ENCODE peak calls at places on chromosomes 12 and 14, in seven cellular contexts. One of them, this sample, is unnamed.

GRCh38 chr12:93741741-93742085 is 64.5 kb downstream of the CRADD start:
- DNase-seq in PC-3: peak; percentile 45
- DNase-seq in endodermal cell: no peak
- DNase-seq in aorta: no peak
- DNase-seq in left ventricle myocardium inferior: no peak
- DNase-seq in tibial artery: no peak
- DNase-seq in heart right ventricle: no peak
- DNase-seq in this sample: no peak

GRCh38 chr14:78982551-78982950 is 812.4 kb downstream of the NRXN3 start:
- DNase-seq in PC-3: no peak
- DNase-seq in heart right ventricle: no peak
- DNase-seq in endodermal cell: no peak
- DNase-seq in tibial artery: no peak
- DNase-seq in aorta: no peak
- DNase-seq in left ventricle myocardium inferior: no peak
- DNase-seq in this sample: no peak

GRCh38 chr12:42332301-42332894 is 6.4 kb downstream of the PPHLN1 start:
- DNase-seq in tibial artery: no peak
- DNase-seq in heart right ventricle: peak; percentile 42
- DNase-seq in left ventricle myocardium inferior: no peak
- DNase-seq in endodermal cell: no peak
- DNase-seq in aorta: no peak
- DNase-seq in PC-3: peak; percentile 67
- DNase-seq in this sample: peak; percentile 35

GRCh38 chr12:81329088-81329487 is 251.2 kb downstream of the ACSS3 start:
- DNase-seq in heart right ventricle: no peak
- DNase-seq in endodermal cell: peak; percentile 84
- DNase-seq in aorta: no peak
- DNase-seq in tibial artery: no peak
- DNase-seq in PC-3: peak; percentile 7
- DNase-seq in left ventricle myocardium inferior: no peak
- DNase-seq in this sample: no peak

GRCh38 chr12:7092229-7092985 is at the start of gene C1R:
- DNase-seq in PC-3: peak; percentile 63
- DNase-seq in heart right ventricle: peak; percentile 77
- DNase-seq in aorta: peak; percentile 89
- DNase-seq in endodermal cell: peak; percentile 92
- DNase-seq in tibial artery: peak; percentile 92
- DNase-seq in left ventricle myocardium inferior: peak; percentile 71
- DNase-seq in this sample: peak; percentile 44

GRCh38 chr12:11727133-11727664 is 77.7 kb downstream of the ETV6 start:
- DNase-seq in left ventricle myocardium inferior: no peak
- DNase-seq in tibial artery: no peak
- DNase-seq in aorta: no peak
- DNase-seq in heart right ventricle: no peak
- DNase-seq in endodermal cell: no peak
- DNase-seq in PC-3: no peak
- DNase-seq in this sample: no peak

GRCh38 chr12:101935769-101936741 is 58.7 kb downstream of the DRAM1 start:
- DNase-seq in endodermal cell: peak; percentile 73
- DNase-seq in left ventricle myocardium inferior: peak; percentile 65
- DNase-seq in heart right ventricle: peak; percentile 66
- DNase-seq in aorta: peak; percentile 56
- DNase-seq in PC-3: peak; percentile 37
- DNase-seq in tibial artery: peak; percentile 78
- DNase-seq in this sample: no peak

GRCh38 chr12:55684761-55685370 is 22.8 kb downstream of the ITGA7 start:
- DNase-seq in PC-3: no peak
- DNase-seq in heart right ventricle: no peak
- DNase-seq in left ventricle myocardium inferior: no peak
- DNase-seq in aorta: no peak
- DNase-seq in endodermal cell: no peak
- DNase-seq in tibial artery: peak; percentile 51
- DNase-seq in this sample: no peak

GRCh38 chr12:113081785-113082296 is 25.3 kb downstream of the DTX1 start:
- DNase-seq in PC-3: no peak
- DNase-seq in tibial artery: no peak
- DNase-seq in aorta: no peak
- DNase-seq in endodermal cell: no peak
- DNase-seq in left ventricle myocardium inferior: no peak
- DNase-seq in heart right ventricle: no peak
- DNase-seq in this sample: no peak

GRCh38 chr14:51321036-51321435 is 81.0 kb downstream of the TMX1 start:
- DNase-seq in tibial artery: no peak
- DNase-seq in aorta: no peak
- DNase-seq in heart right ventricle: no peak
- DNase-seq in PC-3: no peak
- DNase-seq in left ventricle myocardium inferior: no peak
- DNase-seq in endodermal cell: no peak
- DNase-seq in this sample: no peak

GRCh38 chr12:153080-153746 is 60.7 kb downstream of the SLC6A12 start:
- DNase-seq in endodermal cell: peak; percentile 98
- DNase-seq in PC-3: peak; percentile 63
- DNase-seq in heart right ventricle: peak; percentile 56
- DNase-seq in tibial artery: no peak
- DNase-seq in aorta: peak; percentile 77
- DNase-seq in left ventricle myocardium inferior: peak; percentile 59
- DNase-seq in this sample: peak; percentile 59

GRCh38 chr14:100339757-100340453 is 16.8 kb downstream of the SLC25A47 start:
- DNase-seq in endodermal cell: no peak
- DNase-seq in left ventricle myocardium inferior: no peak
- DNase-seq in tibial artery: peak; percentile 41
- DNase-seq in heart right ventricle: no peak
- DNase-seq in PC-3: no peak
- DNase-seq in aorta: no peak
- DNase-seq in this sample: no peak

GRCh38 chr14:103517626-103518415 is 4.8 kb downstream of the CKB start:
- DNase-seq in endodermal cell: no peak
- DNase-seq in tibial artery: no peak
- DNase-seq in left ventricle myocardium inferior: no peak
- DNase-seq in PC-3: no peak
- DNase-seq in aorta: peak; percentile 64
- DNase-seq in heart right ventricle: no peak
- DNase-seq in this sample: no peak

GRCh38 chr14:50944647-50945413 is 547 bp upstream of the PYGL start:
- DNase-seq in left ventricle myocardium inferior: peak; percentile 52
- DNase-seq in endodermal cell: no peak
- DNase-seq in tibial artery: peak; percentile 79
- DNase-seq in aorta: no peak
- DNase-seq in heart right ventricle: peak; percentile 17
- DNase-seq in PC-3: peak; percentile 84
- DNase-seq in this sample: no peak

GRCh38 chr12:29844667-29845066 is 60.9 kb upstream of the TMTC1 start:
- DNase-seq in tibial artery: no peak
- DNase-seq in PC-3: no peak
- DNase-seq in aorta: no peak
- DNase-seq in heart right ventricle: no peak
- DNase-seq in left ventricle myocardium inferior: no peak
- DNase-seq in endodermal cell: no peak
- DNase-seq in this sample: no peak

GRCh38 chr12:12788131-12788530 is 2.7 kb downstream of the APOLD1 start:
- DNase-seq in aorta: no peak
- DNase-seq in PC-3: no peak
- DNase-seq in left ventricle myocardium inferior: no peak
- DNase-seq in tibial artery: no peak
- DNase-seq in heart right ventricle: no peak
- DNase-seq in endodermal cell: no peak
- DNase-seq in this sample: no peak

GRCh38 chr14:70642313-70643235 is 858 bp downstream of the TTC9 start:
- DNase-seq in tibial artery: no peak
- DNase-seq in left ventricle myocardium inferior: no peak
- DNase-seq in heart right ventricle: no peak
- DNase-seq in PC-3: no peak
- DNase-seq in endodermal cell: peak; percentile 71
- DNase-seq in aorta: peak; percentile 47
- DNase-seq in this sample: no peak

GRCh38 chr12:64890873-64891468 is 66.5 kb downstream of the TBC1D30 start:
- DNase-seq in PC-3: peak; percentile 88
- DNase-seq in left ventricle myocardium inferior: no peak
- DNase-seq in tibial artery: no peak
- DNase-seq in endodermal cell: no peak
- DNase-seq in aorta: no peak
- DNase-seq in heart right ventricle: no peak
- DNase-seq in this sample: peak; percentile 21

GRCh38 chr12:125092108-125092871 is 27.1 kb downstream of the AACS start:
- DNase-seq in PC-3: no peak
- DNase-seq in endodermal cell: no peak
- DNase-seq in tibial artery: no peak
- DNase-seq in aorta: no peak
- DNase-seq in heart right ventricle: no peak
- DNase-seq in left ventricle myocardium inferior: peak; percentile 34
- DNase-seq in this sample: no peak

GRCh38 chr14:96409701-96410100 is 17.8 kb downstream of the AK7 start:
- DNase-seq in aorta: no peak
- DNase-seq in endodermal cell: no peak
- DNase-seq in tibial artery: no peak
- DNase-seq in PC-3: peak; percentile 73
- DNase-seq in left ventricle myocardium inferior: no peak
- DNase-seq in heart right ventricle: no peak
- DNase-seq in this sample: no peak

GRCh38 chr12:75389061-75389460 is 1.8 kb upstream of the GLIPR1L2 start:
- DNase-seq in aorta: no peak
- DNase-seq in tibial artery: no peak
- DNase-seq in heart right ventricle: no peak
- DNase-seq in left ventricle myocardium inferior: no peak
- DNase-seq in PC-3: peak; percentile 72
- DNase-seq in endodermal cell: no peak
- DNase-seq in this sample: no peak

GRCh38 chr12:2300168-2300567 is 247.4 kb downstream of the CACNA1C start:
- DNase-seq in PC-3: no peak
- DNase-seq in left ventricle myocardium inferior: no peak
- DNase-seq in heart right ventricle: no peak
- DNase-seq in aorta: no peak
- DNase-seq in endodermal cell: peak; percentile 5
- DNase-seq in tibial artery: no peak
- DNase-seq in this sample: no peak

DNA sequence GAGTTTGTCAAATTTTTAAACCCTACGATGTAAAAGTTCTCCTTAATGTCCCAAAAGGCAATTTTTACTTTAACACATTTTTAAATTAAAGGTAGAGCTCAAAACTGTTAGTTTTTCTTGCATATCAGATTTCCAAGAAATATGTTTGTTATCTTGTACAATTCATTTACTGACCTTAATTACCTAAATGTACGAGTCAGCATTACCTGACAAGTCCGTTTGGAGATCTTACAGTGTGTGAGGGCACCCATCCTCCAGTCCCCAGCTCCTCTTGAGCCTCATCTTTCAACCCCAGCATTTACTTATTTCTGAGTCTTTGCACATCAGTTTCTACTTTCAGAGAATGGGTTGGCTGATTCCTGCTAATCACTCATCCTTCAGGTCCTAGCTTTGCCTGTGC is 23.7 kb downstream of the PPM1H start:
- DNase-seq in PC-3: no peak
- DNase-seq in aorta: no peak
- DNase-seq in left ventricle myocardium inferior: no peak
- DNase-seq in tibial artery: no peak
- DNase-seq in endodermal cell: no peak
- DNase-seq in heart right ventricle: no peak
- DNase-seq in this sample: no peak
- H3K27me3 ChIP-seq in PC-3: no peaks in the 10 kb centered on the region
- H3K27me3 ChIP-seq in aorta: no peaks in the 10 kb centered on the region
- H3K27me3 ChIP-seq in left ventricle myocardium inferior: no peaks in the 10 kb centered on the region
- H3K27me3 ChIP-seq in tibial artery: no peaks in the 10 kb centered on the region
- H3K27me3 ChIP-seq in endodermal cell: peaks cover 46% of the 10 kb centered on the region
- H3K27me3 ChIP-seq in heart right ventricle: no peaks in the 10 kb centered on the region
- H3K27me3 ChIP-seq in this sample: no peaks in the 10 kb centered on the region

DNA sequence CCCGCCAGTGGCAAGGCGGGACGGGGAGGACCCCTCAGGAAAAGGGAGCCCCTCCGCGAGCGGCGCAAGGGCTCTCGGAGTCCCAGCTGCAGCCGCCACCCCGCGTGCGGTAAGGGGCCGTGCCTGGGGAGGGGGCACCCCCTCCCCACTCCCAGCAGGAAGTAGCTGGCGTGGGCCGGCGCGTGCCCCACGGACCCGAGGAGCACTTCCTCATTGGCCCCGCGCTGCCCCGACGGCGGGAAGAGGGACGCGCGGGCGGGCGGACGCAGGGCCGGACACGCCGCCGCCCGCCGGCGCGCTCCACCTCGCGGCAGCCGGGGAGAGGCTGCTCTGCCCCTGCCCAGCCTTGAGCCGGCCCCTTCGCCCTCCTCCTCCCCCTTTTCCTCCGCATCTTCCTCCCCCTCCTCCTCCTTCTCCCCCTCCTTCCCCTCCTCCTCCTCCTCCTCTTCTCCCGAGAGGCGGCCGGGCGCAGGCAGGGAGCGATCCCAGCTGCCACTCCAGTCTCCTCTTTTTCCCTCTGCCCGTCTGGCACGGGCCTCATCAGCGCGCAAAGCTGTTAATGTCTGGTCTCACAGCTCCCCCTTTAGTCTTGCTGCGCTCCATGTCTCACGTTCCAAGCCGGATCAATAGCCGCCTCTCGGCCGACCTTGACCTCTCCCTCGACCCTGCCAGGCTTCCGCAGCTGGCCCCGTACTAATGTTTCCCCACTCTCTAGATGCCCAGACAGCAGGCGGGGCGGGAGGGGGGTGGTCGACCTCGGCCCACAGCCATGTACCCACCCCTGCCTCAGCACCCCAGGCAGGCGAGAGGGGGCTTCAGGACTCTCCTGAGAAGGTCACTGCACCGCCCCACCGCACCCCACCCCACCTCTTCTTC is 2.6 kb upstream of the BCL11B start:
- DNase-seq in endodermal cell: peak; percentile 98
- DNase-seq in tibial artery: peak; percentile 72
- DNase-seq in aorta: no peak
- DNase-seq in PC-3: peak; percentile 55
- DNase-seq in heart right ventricle: peak; percentile 34
- DNase-seq in left ventricle myocardium inferior: peak; percentile 23
- DNase-seq in this sample: peak; percentile 55
- H3K27me3 ChIP-seq in endodermal cell: no peaks in the 10 kb centered on the region
- H3K27me3 ChIP-seq in tibial artery: peaks cover 63% of the 10 kb centered on the region
- H3K27me3 ChIP-seq in aorta: peaks cover 6% of the 10 kb centered on the region
- H3K27me3 ChIP-seq in PC-3: peaks cover 89% of the 10 kb centered on the region
- H3K27me3 ChIP-seq in heart right ventricle: peaks cover 70% of the 10 kb centered on the region
- H3K27me3 ChIP-seq in left ventricle myocardium inferior: peaks cover 100% of the 10 kb centered on the region
- H3K27me3 ChIP-seq in this sample: peaks cover 70% of the 10 kb centered on the region

DNA sequence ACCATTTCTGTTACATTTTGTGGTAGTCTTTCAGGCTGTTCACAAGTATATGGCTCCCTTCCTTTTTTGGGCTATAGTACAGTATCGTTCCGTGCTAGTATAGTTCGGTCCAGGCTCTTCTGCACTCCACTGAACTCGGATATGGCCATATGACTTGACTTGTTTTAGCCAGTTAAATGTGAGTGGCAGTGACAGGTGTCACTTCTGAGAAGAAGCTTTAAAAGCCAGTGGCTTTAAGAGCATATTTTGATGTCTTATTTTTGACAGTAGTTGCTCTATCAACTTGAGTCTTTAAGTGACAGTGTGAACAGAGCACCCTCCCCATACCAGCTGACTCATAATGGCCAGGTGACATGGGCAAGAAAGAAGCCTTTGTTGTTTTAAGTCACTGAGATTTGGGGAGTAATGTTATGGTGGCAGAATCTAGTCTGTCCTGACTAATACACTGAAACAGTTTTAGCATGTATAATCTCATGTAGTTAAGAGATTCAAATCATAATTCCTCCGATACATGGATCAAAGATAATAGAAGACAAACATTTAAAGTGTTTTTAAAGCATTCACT is 64.6 kb downstream of the ANO4 start:
- DNase-seq in heart right ventricle: no peak
- DNase-seq in PC-3: peak; percentile 21
- DNase-seq in aorta: no peak
- DNase-seq in left ventricle myocardium inferior: no peak
- DNase-seq in endodermal cell: no peak
- DNase-seq in tibial artery: no peak
- DNase-seq in this sample: no peak
- H3K27me3 ChIP-seq in heart right ventricle: peaks cover 8% of the 10 kb centered on the region
- H3K27me3 ChIP-seq in PC-3: no peaks in the 10 kb centered on the region
- H3K27me3 ChIP-seq in aorta: no peaks in the 10 kb centered on the region
- H3K27me3 ChIP-seq in left ventricle myocardium inferior: no peaks in the 10 kb centered on the region
- H3K27me3 ChIP-seq in endodermal cell: no peaks in the 10 kb centered on the region
- H3K27me3 ChIP-seq in tibial artery: no peaks in the 10 kb centered on the region
- H3K27me3 ChIP-seq in this sample: no peaks in the 10 kb centered on the region

GRCh38 chr12:27974735-27975221 is 2.2 kb upstream of the PTHLH start:
- DNase-seq in aorta: no peak
- DNase-seq in left ventricle myocardium inferior: no peak
- DNase-seq in endodermal cell: peak; percentile 79
- DNase-seq in tibial artery: no peak
- DNase-seq in heart right ventricle: no peak
- DNase-seq in PC-3: no peak
- DNase-seq in this sample: no peak
- H3K27me3 ChIP-seq in aorta: no peaks in the 10 kb centered on the region
- H3K27me3 ChIP-seq in left ventricle myocardium inferior: peaks cover 88% of the 10 kb centered on the region
- H3K27me3 ChIP-seq in endodermal cell: peaks cover 97% of the 10 kb centered on the region
- H3K27me3 ChIP-seq in tibial artery: peaks cover 42% of the 10 kb centered on the region
- H3K27me3 ChIP-seq in heart right ventricle: peaks cover 85% of the 10 kb centered on the region
- H3K27me3 ChIP-seq in PC-3: no peaks in the 10 kb centered on the region
- H3K27me3 ChIP-seq in this sample: peaks cover 64% of the 10 kb centered on the region

This sample was measured in HL-60.